ENCODE peak calls at places on chromosomes 11 and 22, in six cellular contexts. One of them, this sample, is unnamed.

GRCh38 chr11:134126197-134126822 is 57.4 kb downstream of the JAM3 start:
- DNase-seq in H9: peak
- DNase-seq in H1: no peak
- DNase-seq in mesendoderm: peak
- DNase-seq in neuronal stem cell: no peak
- DNase-seq in IMR-90: peak
- DNase-seq in this sample: peak

GRCh38 chr22:20053407-20054033 is 26.5 kb upstream of the DGCR8 start:
- DNase-seq in IMR-90: no peak
- DNase-seq in H9: no peak
- DNase-seq in neuronal stem cell: no peak
- DNase-seq in mesendoderm: no peak
- DNase-seq in H1: no peak
- DNase-seq in this sample: no peak

GRCh38 chr11:70174846-70175764 is 28.0 kb upstream of the FADD start:
- DNase-seq in H9: peak
- DNase-seq in IMR-90: no peak
- DNase-seq in mesendoderm: no peak
- DNase-seq in H1: no peak
- DNase-seq in neuronal stem cell: peak
- DNase-seq in this sample: no peak

GRCh38 chr11:14537134-14537599 is 17.0 kb upstream of the PSMA1 start:
- DNase-seq in H1: no peak
- DNase-seq in H9: no peak
- DNase-seq in neuronal stem cell: peak
- DNase-seq in IMR-90: peak
- DNase-seq in mesendoderm: peak
- DNase-seq in this sample: peak

GRCh38 chr11:61585115-61585514 is 4.2 kb upstream of the SYT7 start:
- DNase-seq in neuronal stem cell: no peak
- DNase-seq in mesendoderm: no peak
- DNase-seq in H9: no peak
- DNase-seq in H1: no peak
- DNase-seq in IMR-90: no peak
- DNase-seq in this sample: no peak

GRCh38 chr11:130801287-130802146 is 114.8 kb downstream of the SNX19 start:
- DNase-seq in IMR-90: peak
- DNase-seq in mesendoderm: no peak
- DNase-seq in neuronal stem cell: no peak
- DNase-seq in H1: no peak
- DNase-seq in H9: no peak
- DNase-seq in this sample: no peak

GRCh38 chr11:17864478-17864941 is 129.9 kb downstream of the KCNC1 start:
- DNase-seq in H9: peak
- DNase-seq in H1: peak
- DNase-seq in neuronal stem cell: no peak
- DNase-seq in IMR-90: no peak
- DNase-seq in mesendoderm: peak
- DNase-seq in this sample: no peak

GRCh38 chr11:477042-477715 is 27.1 kb downstream of the PTDSS2 start:
- DNase-seq in neuronal stem cell: no peak
- DNase-seq in H1: no peak
- DNase-seq in mesendoderm: no peak
- DNase-seq in H9: no peak
- DNase-seq in IMR-90: no peak
- DNase-seq in this sample: no peak

GRCh38 chr11:3849297-3849874 is 6.1 kb upstream of the STIM1 start:
- DNase-seq in neuronal stem cell: peak
- DNase-seq in IMR-90: peak
- DNase-seq in H9: no peak
- DNase-seq in mesendoderm: peak
- DNase-seq in H1: no peak
- DNase-seq in this sample: peak

GRCh38 chr11:46414466-46414796 is 22.9 kb upstream of the CHRM4 start:
- DNase-seq in IMR-90: no peak
- DNase-seq in H1: no peak
- DNase-seq in H9: no peak
- DNase-seq in neuronal stem cell: no peak
- DNase-seq in mesendoderm: no peak
- DNase-seq in this sample: no peak

GRCh38 chr22:47092896-47093311 is 330.5 kb downstream of the TBC1D22A start:
- DNase-seq in IMR-90: peak
- DNase-seq in H1: no peak
- DNase-seq in neuronal stem cell: no peak
- DNase-seq in H9: no peak
- DNase-seq in mesendoderm: peak
- DNase-seq in this sample: peak

GRCh38 chr11:68311155-68312116 is 955 bp upstream of the LRP5 start:
- DNase-seq in H9: peak
- DNase-seq in H1: no peak
- DNase-seq in neuronal stem cell: no peak
- DNase-seq in mesendoderm: no peak
- DNase-seq in IMR-90: no peak
- DNase-seq in this sample: peak

GRCh38 chr11:1050581-1051355 is 14.2 kb upstream of the MUC6 start:
- DNase-seq in IMR-90: peak
- DNase-seq in H9: peak
- DNase-seq in neuronal stem cell: peak
- DNase-seq in mesendoderm: peak
- DNase-seq in H1: peak
- DNase-seq in this sample: peak

GRCh38 chr11:113796663-113797259 is 17.2 kb downstream of the CLDN25 start:
- DNase-seq in mesendoderm: peak
- DNase-seq in H9: no peak
- DNase-seq in H1: no peak
- DNase-seq in IMR-90: peak
- DNase-seq in neuronal stem cell: no peak
- DNase-seq in this sample: peak

GRCh38 chr22:35893698-35894097 is 134.9 kb downstream of the RBFOX2 start:
- DNase-seq in H1: no peak
- DNase-seq in mesendoderm: no peak
- DNase-seq in H9: no peak
- DNase-seq in IMR-90: peak
- DNase-seq in neuronal stem cell: no peak
- DNase-seq in this sample: peak

GRCh38 chr11:111162306-111162705 is 83.2 kb upstream of the POU2AF2 start:
- DNase-seq in H9: no peak
- DNase-seq in H1: no peak
- DNase-seq in IMR-90: peak
- DNase-seq in neuronal stem cell: no peak
- DNase-seq in mesendoderm: peak
- DNase-seq in this sample: no peak

GRCh38 chr22:16974298-16975084 is 33.5 kb downstream of the GAB4 start:
- DNase-seq in IMR-90: no peak
- DNase-seq in mesendoderm: no peak
- DNase-seq in H1: no peak
- DNase-seq in H9: no peak
- DNase-seq in neuronal stem cell: no peak
- DNase-seq in this sample: no peak

GRCh38 chr11:32722255-32722654 is 72.2 kb downstream of the CCDC73 start:
- DNase-seq in H1: no peak
- DNase-seq in IMR-90: no peak
- DNase-seq in neuronal stem cell: no peak
- DNase-seq in mesendoderm: no peak
- DNase-seq in H9: no peak
- DNase-seq in this sample: no peak

GRCh38 chr22:41578818-41579217 is 10.8 kb downstream of the PMM1 start:
- DNase-seq in mesendoderm: no peak
- DNase-seq in neuronal stem cell: no peak
- DNase-seq in H1: no peak
- DNase-seq in H9: no peak
- DNase-seq in IMR-90: no peak
- DNase-seq in this sample: no peak

GRCh38 chr11:67194096-67194495 is 72.2 kb upstream of the GRK2 start:
- DNase-seq in H9: no peak
- DNase-seq in neuronal stem cell: no peak
- DNase-seq in mesendoderm: no peak
- DNase-seq in IMR-90: no peak
- DNase-seq in H1: no peak
- DNase-seq in this sample: no peak

GRCh38 chr11:17649696-17650600 is 69.4 kb upstream of the MYOD1 start:
- DNase-seq in H9: no peak
- DNase-seq in neuronal stem cell: no peak
- DNase-seq in IMR-90: no peak
- DNase-seq in H1: no peak
- DNase-seq in mesendoderm: peak
- DNase-seq in this sample: no peak

GRCh38 chr11:60566773-60567172 is 51.6 kb downstream of the MS4A13 start:
- DNase-seq in H1: no peak
- DNase-seq in H9: no peak
- DNase-seq in mesendoderm: no peak
- DNase-seq in IMR-90: no peak
- DNase-seq in neuronal stem cell: no peak
- DNase-seq in this sample: no peak

GRCh38 chr22:42265321-42265720 is 5.1 kb downstream of the TCF20 start:
- DNase-seq in IMR-90: no peak
- DNase-seq in mesendoderm: no peak
- DNase-seq in H9: no peak
- DNase-seq in neuronal stem cell: no peak
- DNase-seq in H1: no peak
- DNase-seq in this sample: no peak

GRCh38 chr22:50627452-50627913 is 469 bp downstream of the ARSA start:
- DNase-seq in mesendoderm: peak
- DNase-seq in H9: peak
- DNase-seq in IMR-90: no peak
- DNase-seq in H1: peak
- DNase-seq in neuronal stem cell: no peak
- DNase-seq in this sample: peak

GRCh38 chr22:50626314-50626855 is 1.6 kb downstream of the ARSA start:
- DNase-seq in H1: no peak
- DNase-seq in mesendoderm: no peak
- DNase-seq in neuronal stem cell: no peak
- DNase-seq in H9: peak
- DNase-seq in IMR-90: no peak
- DNase-seq in this sample: no peak

GRCh38 chr22:50626856-50627451 is 998 bp downstream of the ARSA start:
- DNase-seq in mesendoderm: no peak
- DNase-seq in neuronal stem cell: no peak
- DNase-seq in IMR-90: no peak
- DNase-seq in H1: no peak
- DNase-seq in H9: peak
- DNase-seq in this sample: no peak

GRCh38 chr22:50628543-50629134 is 687 bp upstream of the ARSA start:
- DNase-seq in H9: no peak
- DNase-seq in neuronal stem cell: no peak
- DNase-seq in IMR-90: no peak
- DNase-seq in H1: no peak
- DNase-seq in mesendoderm: no peak
- DNase-seq in this sample: no peak

GRCh38 chr22:50627914-50628542 is at the start of gene ARSA:
- DNase-seq in H1: peak
- DNase-seq in neuronal stem cell: peak
- DNase-seq in H9: peak
- DNase-seq in mesendoderm: peak
- DNase-seq in IMR-90: peak
- DNase-seq in this sample: peak
- H3K23ac ChIP-seq in H1: no peak
- H3K23ac ChIP-seq in neuronal stem cell: peak
- H3K23ac ChIP-seq in H9: no peak
- H3K23ac ChIP-seq in mesendoderm: no peak
- H3K23ac ChIP-seq in IMR-90: peak
- H3K23ac ChIP-seq in this sample: peak

DNA sequence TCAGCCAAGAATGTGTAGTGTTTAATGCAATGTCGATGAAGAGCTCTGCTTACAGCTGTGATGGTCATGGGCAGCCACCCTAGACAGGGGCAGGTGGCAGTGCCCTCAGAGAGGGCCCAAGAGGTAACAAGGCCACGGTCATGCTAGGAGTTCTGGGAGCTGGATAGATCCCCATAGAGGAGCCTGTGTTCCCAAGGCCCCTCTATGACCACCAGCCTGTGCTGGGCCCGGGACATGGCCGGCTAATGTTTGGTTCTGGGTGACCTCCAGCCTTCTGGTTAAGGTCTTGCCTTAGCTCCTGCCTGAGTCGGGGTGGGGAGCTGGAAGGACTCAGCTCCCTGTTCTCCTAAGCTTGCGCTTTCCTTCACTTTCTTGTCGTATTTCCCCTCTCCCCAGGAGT is 65.1 kb downstream of the GRIK4 start:
- DNase-seq in neuronal stem cell: no peak
- DNase-seq in mesendoderm: no peak
- DNase-seq in H1: no peak
- DNase-seq in IMR-90: no peak
- DNase-seq in H9: no peak
- DNase-seq in this sample: no peak
- H2BK15ac ChIP-seq in neuronal stem cell: no peak
- H2BK15ac ChIP-seq in mesendoderm: no peak
- H2BK15ac ChIP-seq in H1: no peak
- H2BK15ac ChIP-seq in IMR-90: no peak
- H2BK15ac ChIP-seq in H9: no peak
- H2BK15ac ChIP-seq in this sample: no peak

GRCh38 chr11:2362414-2362813 is 14.7 kb upstream of the CD81 start:
- DNase-seq in mesendoderm: no peak
- DNase-seq in H1: no peak
- DNase-seq in IMR-90: no peak
- DNase-seq in neuronal stem cell: no peak
- DNase-seq in H9: no peak
- DNase-seq in this sample: no peak

GRCh38 chr11:2359557-2359956 is 17.6 kb upstream of the CD81 start:
- DNase-seq in H9: no peak
- DNase-seq in mesendoderm: no peak
- DNase-seq in IMR-90: no peak
- DNase-seq in H1: no peak
- DNase-seq in neuronal stem cell: no peak
- DNase-seq in this sample: no peak

GRCh38 chr11:2363130-2363529 is 14.0 kb upstream of the CD81 start:
- DNase-seq in mesendoderm: no peak
- DNase-seq in IMR-90: no peak
- DNase-seq in H1: no peak
- DNase-seq in H9: no peak
- DNase-seq in neuronal stem cell: no peak
- DNase-seq in this sample: no peak

GRCh38 chr11:2360081-2360642 is 16.9 kb upstream of the CD81 start:
- DNase-seq in H9: no peak
- DNase-seq in IMR-90: no peak
- DNase-seq in mesendoderm: no peak
- DNase-seq in H1: no peak
- DNase-seq in neuronal stem cell: no peak
- DNase-seq in this sample: no peak

DNA sequence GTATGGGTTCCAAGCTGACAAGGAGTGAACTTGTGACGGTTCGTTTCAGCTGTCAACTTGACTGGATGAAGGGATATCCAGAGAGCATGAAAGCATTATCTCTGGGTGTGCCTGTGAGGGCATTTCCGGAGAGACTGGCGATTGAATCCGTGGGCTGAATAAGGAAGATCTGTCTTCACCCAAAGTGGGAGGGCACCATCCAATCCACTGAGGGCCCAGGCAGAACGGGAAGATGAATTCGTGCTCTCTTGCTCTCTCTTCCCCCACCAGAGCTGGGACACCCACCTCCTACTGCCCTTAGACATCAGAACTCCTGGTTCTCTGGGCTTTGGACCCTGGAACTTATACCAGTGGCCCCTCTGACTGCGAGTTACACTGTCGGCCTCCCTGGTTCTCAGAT is 15.5 kb upstream of the CD81 start:
- DNase-seq in mesendoderm: no peak
- DNase-seq in IMR-90: no peak
- DNase-seq in H9: no peak
- DNase-seq in H1: no peak
- DNase-seq in neuronal stem cell: no peak
- DNase-seq in this sample: no peak
- H3K23ac ChIP-seq in mesendoderm: no peak
- H3K23ac ChIP-seq in IMR-90: no peak
- H3K23ac ChIP-seq in H9: no peak
- H3K23ac ChIP-seq in H1: no peak
- H3K23ac ChIP-seq in neuronal stem cell: no peak
- H3K23ac ChIP-seq in this sample: no peak

GRCh38 chr11:21635359-21635758 is 557.5 kb upstream of the ANO5 start:
- DNase-seq in H9: no peak
- DNase-seq in neuronal stem cell: no peak
- DNase-seq in H1: no peak
- DNase-seq in mesendoderm: no peak
- DNase-seq in IMR-90: no peak
- DNase-seq in this sample: no peak
- H2BK15ac ChIP-seq in H9: no peak
- H2BK15ac ChIP-seq in neuronal stem cell: no peak
- H2BK15ac ChIP-seq in H1: no peak
- H2BK15ac ChIP-seq in mesendoderm: no peak
- H2BK15ac ChIP-seq in IMR-90: no peak
- H2BK15ac ChIP-seq in this sample: no peak